ENCODE peak calls at places on chromosome 16, in six cellular contexts. T is activated effector memory CD4-positive, alpha-beta T cell treated with anti-CD3 and anti-CD28 coated beads, Interleukin-2, amount 50 U/mL, for 16 hours; S is stimulated activated CD8-positive, alpha-beta memory T cell treated with anti-CD3 and anti-CD28 coated beads, Interleukin-4, amount 100 ng/mL, for 4 hours; F is M059J; J is fibroblast of lung; R is HS-5. A is an unnamed sample.

GRCh38 chr16:81816793-81817210 is 37.7 kb downstream of the PLCG2 start:
- DNase-seq in F (no peak), R (no peak), J (no peak), S (no peak), T (no peak), A (no peak)

GRCh38 chr16:24775455-24775854 is 46.0 kb downstream of the TNRC6A start:
- DNase-seq in T (no peak), R (no peak), F (no peak), S (no peak), J (peak), A (no peak)

GRCh38 chr16:27600386-27600785 is 50.4 kb downstream of the KATNIP start:
- DNase-seq in F (no peak), R (no peak), S (no peak), J (no peak), T (no peak), A (no peak)

GRCh38 chr16:88264641-88265285 is 118.0 kb upstream of the ZNF469 start:
- DNase-seq in R (peak), T (peak), J (peak), S (peak), F (peak), A (peak)

GRCh38 chr16:6732166-6732565 is 600.5 kb upstream of the RBFOX1 start:
- DNase-seq in T (no peak), R (no peak), S (no peak), F (no peak), J (no peak), A (no peak)

GRCh38 chr16:56547120-56547948 is 17.5 kb upstream of the MT4 start:
- DNase-seq in J (peak), S (no peak), F (peak), R (peak), T (no peak), A (peak)

GRCh38 chr16:30488764-30489595 is 16.4 kb downstream of the ITGAL start:
- DNase-seq in J (no peak), R (no peak), F (peak), T (no peak), S (no peak), A (no peak)

GRCh38 chr16:24701521-24701951 is 27.9 kb upstream of the TNRC6A start:
- DNase-seq in T (no peak), J (peak), R (no peak), F (peak), S (no peak), A (peak)

GRCh38 chr16:9099131-9099625 is 7.7 kb downstream of the HAPSTR1 start:
- DNase-seq in S (no peak), R (no peak), F (peak), J (no peak), T (no peak), A (no peak)

GRCh38 chr16:1183235-1183907 is 30.5 kb downstream of the CACNA1H start:
- DNase-seq in J (peak), F (peak), T (no peak), R (no peak), S (no peak), A (peak)

GRCh38 chr16:83338941-83339340 is 468.8 kb upstream of the HSBP1 start:
- DNase-seq in F (peak), J (no peak), R (no peak), S (no peak), T (no peak), A (peak)

GRCh38 chr16:89047331-89048086 is 46.1 kb upstream of the ACSF3 start:
- DNase-seq in T (no peak), S (no peak), R (no peak), F (no peak), J (no peak), A (no peak)

GRCh38 chr16:48014349-48015135 is 141.3 kb downstream of the ABCC12 start:
- DNase-seq in J (no peak), R (no peak), S (no peak), T (no peak), F (peak), A (peak)

GRCh38 chr16:25553711-25554436 is 137.9 kb upstream of the HS3ST4 start:
- DNase-seq in T (no peak), R (no peak), J (peak), S (no peak), F (no peak), A (no peak)

GRCh38 chr16:83200005-83200779 is 573.4 kb downstream of the CDH13 start:
- DNase-seq in S (no peak), F (peak), J (no peak), R (peak), T (no peak), A (peak)

GRCh38 chr16:30066882-30067583 is 1.5 kb downstream of the ALDOA start:
- DNase-seq in T (no peak), S (no peak), F (no peak), R (no peak), J (no peak), A (no peak)

GRCh38 chr16:53872248-53873221 is 168.6 kb downstream of the FTO start:
- DNase-seq in T (no peak), S (no peak), J (peak), R (peak), F (peak), A (peak)

GRCh38 chr16:87305505-87306391 is 11.4 kb downstream of the C16orf95 start:
- DNase-seq in J (peak), F (no peak), T (no peak), S (no peak), R (no peak), A (peak)

GRCh38 chr16:53822936-53823529 is 119.1 kb downstream of the FTO start:
- DNase-seq in J (no peak), T (no peak), S (no peak), R (no peak), F (no peak), A (peak)

GRCh38 chr16:77834600-77834963 is 46.2 kb downstream of the VAT1L start:
- DNase-seq in F (peak), T (no peak), S (no peak), R (peak), J (peak), A (peak)

GRCh38 chr16:78257376-78257728 is 157.9 kb downstream of the WWOX start:
- DNase-seq in T (no peak), S (no peak), R (no peak), J (no peak), F (peak), A (no peak)

GRCh38 chr16:10988164-10988803 is 43.9 kb downstream of the CLEC16A start:
- DNase-seq in F (no peak), J (no peak), S (no peak), T (peak), R (no peak), A (no peak)

GRCh38 chr16:81885976-81886586 is 107.0 kb downstream of the PLCG2 start:
- DNase-seq in T (peak), J (peak), S (no peak), R (no peak), F (peak), A (peak)

GRCh38 chr16:75764154-75764768 is 38.0 kb upstream of the CPHXL start:
- DNase-seq in J (peak), F (peak), R (peak), S (no peak), T (peak), A (peak)

A was measured in EL.